ENCODE peak calls at places on chromosomes 13 and 19, in ten cellular contexts. U is gastrocnemius medialis, W is A549, R is K562, N is HepG2, X is GM12878, K is heart left ventricle, T is HCT116, J is upper lobe of left lung, E is right lobe of liver. Q is an unnamed sample.

GRCh38 chr19:9531933-9532332 is 6.5 kb downstream of the ZNF426 start:
- ATAC-seq in K (no peak), X (no peak), E (no peak), U (no peak), N (no peak), R (no peak), T (no peak), W (no peak), J (no peak), Q (no peak)

GRCh38 chr19:38033658-38034150 is 126.7 kb downstream of the SIPA1L3 start:
- ATAC-seq in K (no peak), N (no peak), E (peak; percentile 25), U (no peak), J (no peak), R (no peak), X (peak; percentile 94), W (no peak), T (no peak), Q (peak; percentile 25)

GRCh38 chr13:40132249-40132648 is 476.8 kb downstream of the COG6 start:
- ATAC-seq in U (no peak), J (no peak), K (no peak), E (no peak), R (no peak), X (no peak), W (no peak), T (no peak), N (no peak), Q (no peak)

GRCh38 chr19:18606281-18607221 is at the start of gene CRLF1:
- ATAC-seq in J (no peak), X (no peak), N (no peak), K (no peak), U (peak; percentile 27), R (no peak), W (no peak), T (peak; percentile 67), E (no peak), Q (peak; percentile 21)

GRCh38 chr19:55670280-55671053 is 4.6 kb upstream of the EPN1 start:
- ATAC-seq in T (no peak), J (peak; percentile 70), X (no peak), K (no peak), N (peak; percentile 20), U (no peak), R (no peak), E (no peak), W (peak; percentile 62), Q (no peak)

GRCh38 chr13:110123041-110123809 is 183.7 kb downstream of the COL4A1 start:
- ATAC-seq in W (no peak), N (no peak), U (no peak), K (no peak), J (no peak), T (no peak), X (no peak), E (no peak), R (no peak), Q (no peak)

GRCh38 chr13:45925151-45925550 is 73.6 kb upstream of the SIAH3 start:
- ATAC-seq in X (peak; percentile 24), R (peak; percentile 67), U (no peak), J (no peak), K (no peak), N (no peak), W (no peak), T (peak; percentile 58), E (no peak), Q (no peak)

GRCh38 chr13:40440990-40441820 is 225.2 kb downstream of the FOXO1 start:
- ATAC-seq in T (no peak), J (no peak), X (no peak), K (peak; percentile 78), U (peak; percentile 92), N (no peak), E (peak; percentile 75), W (no peak), R (no peak), Q (peak; percentile 71)

DNA sequence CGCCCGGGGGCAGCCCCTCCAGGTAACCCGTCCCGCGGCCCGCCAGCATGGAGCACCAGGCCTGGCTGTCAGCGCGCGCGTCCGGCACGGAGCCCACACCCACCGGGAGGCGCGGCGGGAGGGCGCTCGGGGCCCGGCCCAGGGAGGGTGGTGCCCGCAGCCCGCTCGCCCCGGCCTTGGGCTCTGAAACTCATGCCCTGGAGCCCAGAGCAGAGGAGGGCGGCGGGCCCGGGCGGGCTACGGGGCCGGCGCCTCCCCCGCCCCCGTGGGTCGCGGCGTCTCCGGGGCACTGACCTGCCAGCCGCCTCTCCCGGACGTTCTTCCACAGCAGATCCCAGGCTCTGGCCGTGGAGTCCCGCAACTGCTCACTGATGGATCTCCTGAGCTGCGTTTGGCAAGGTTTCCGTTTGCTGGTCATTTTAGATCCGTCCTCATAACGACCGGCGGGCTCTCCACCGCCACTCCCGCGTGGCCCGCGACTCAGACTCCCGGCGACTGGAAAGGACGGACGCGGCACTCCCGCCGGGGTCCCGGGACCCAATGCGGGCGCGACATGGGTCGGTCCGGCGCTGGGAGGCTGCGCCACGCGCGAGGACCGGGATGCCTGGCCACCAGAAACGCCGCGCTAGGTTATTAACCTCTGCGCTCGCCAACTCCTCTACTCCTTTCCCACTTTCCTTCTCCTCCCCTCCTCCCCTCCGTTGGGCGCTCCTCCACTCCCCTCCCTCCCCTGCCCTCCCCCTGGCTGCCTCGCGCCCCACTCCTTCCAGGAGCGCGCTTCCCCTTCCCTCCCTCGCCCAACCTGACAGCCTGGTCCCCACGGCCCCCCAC is 64.7 kb upstream of the STARD13 start:
- ATAC-seq in K (peak; percentile 61), U (peak; percentile 28), X (no peak), J (peak; percentile 78), R (no peak), T (peak; percentile 79), N (no peak), W (peak; percentile 87), E (peak; percentile 61), Q (peak; percentile 69)
- TF ChIP-seq POLR2A in K (no peak), U (peak; percentile 36), X (no peak), J (no peak), R (no peak), T (no peak), N (no peak), W (no peak), E (no peak), Q (peak; percentile 54)

DNA sequence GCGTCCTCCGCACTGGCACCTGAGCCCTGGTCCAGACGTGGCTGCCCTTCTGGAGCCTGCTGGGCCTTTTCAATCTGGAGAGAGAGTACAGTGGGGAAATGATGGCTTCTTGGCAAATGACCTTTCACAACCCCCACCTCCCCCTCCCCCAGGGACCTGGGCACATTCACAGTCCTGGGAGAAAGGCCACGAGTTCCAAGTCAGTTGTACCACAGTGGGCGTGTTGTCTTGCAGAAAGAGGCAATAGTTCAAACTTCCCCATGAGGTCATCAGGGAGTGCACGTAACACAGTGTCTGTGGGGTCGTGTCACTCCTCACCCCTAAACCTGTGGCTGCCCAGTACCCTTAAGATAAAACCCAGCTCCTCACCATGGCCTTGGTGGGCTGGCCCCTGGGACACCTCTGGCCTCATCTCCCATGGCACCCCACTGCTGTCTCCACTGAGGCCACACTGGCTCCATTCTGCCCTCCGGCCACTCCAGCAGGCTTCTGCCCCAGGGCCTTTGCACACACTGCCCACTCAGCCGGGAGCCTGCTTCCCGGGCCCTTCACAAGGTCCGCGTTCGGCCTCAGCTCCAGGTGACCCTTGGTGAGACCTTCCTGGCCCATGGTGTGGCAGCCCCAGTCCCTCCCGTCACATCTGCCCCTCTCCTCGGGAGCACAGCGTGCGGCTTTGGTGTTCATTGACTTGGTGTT is 13.3 kb downstream of the PLIN4 start:
- ATAC-seq in R (no peak), N (no peak), W (no peak), J (no peak), E (no peak), K (no peak), T (no peak), U (no peak), X (no peak), Q (no peak)
- H3K27ac ChIP-seq in R (no peak overlapping the region), N (no peak overlapping the region), W (no peak overlapping the region), J (no peak overlapping the region), E (no peak overlapping the region), K (no peak overlapping the region), T (no peak overlapping the region), U (peak overlapping the region; percentile 70), X (no peak overlapping the region), Q (peak overlapping the region; percentile 38)

GRCh38 chr19:45423033-45423588 is 606 bp downstream of the ERCC1 start:
- ATAC-seq in R (no peak), N (no peak), K (no peak), J (no peak), E (no peak), U (no peak), T (no peak), X (no peak), W (no peak), Q (no peak)

GRCh38 chr19:45421953-45422498 is 1.7 kb downstream of the ERCC1 start:
- ATAC-seq in K (no peak), T (no peak), X (no peak), N (no peak), R (no peak), E (no peak), W (no peak), J (no peak), U (no peak), Q (no peak)

GRCh38 chr19:45420871-45421270 is 2.8 kb downstream of the ERCC1 start:
- ATAC-seq in N (no peak), X (no peak), T (no peak), W (no peak), R (no peak), E (no peak), J (no peak), K (no peak), U (no peak), Q (no peak)

GRCh38 chr19:45423589-45424190 is at the start of gene ERCC1:
- ATAC-seq in R (peak; percentile 88), K (peak; percentile 87), T (peak; percentile 82), J (peak; percentile 95), X (peak; percentile 83), E (peak; percentile 92), N (peak; percentile 91), U (peak; percentile 73), W (peak; percentile 87), Q (peak; percentile 85)

DNA sequence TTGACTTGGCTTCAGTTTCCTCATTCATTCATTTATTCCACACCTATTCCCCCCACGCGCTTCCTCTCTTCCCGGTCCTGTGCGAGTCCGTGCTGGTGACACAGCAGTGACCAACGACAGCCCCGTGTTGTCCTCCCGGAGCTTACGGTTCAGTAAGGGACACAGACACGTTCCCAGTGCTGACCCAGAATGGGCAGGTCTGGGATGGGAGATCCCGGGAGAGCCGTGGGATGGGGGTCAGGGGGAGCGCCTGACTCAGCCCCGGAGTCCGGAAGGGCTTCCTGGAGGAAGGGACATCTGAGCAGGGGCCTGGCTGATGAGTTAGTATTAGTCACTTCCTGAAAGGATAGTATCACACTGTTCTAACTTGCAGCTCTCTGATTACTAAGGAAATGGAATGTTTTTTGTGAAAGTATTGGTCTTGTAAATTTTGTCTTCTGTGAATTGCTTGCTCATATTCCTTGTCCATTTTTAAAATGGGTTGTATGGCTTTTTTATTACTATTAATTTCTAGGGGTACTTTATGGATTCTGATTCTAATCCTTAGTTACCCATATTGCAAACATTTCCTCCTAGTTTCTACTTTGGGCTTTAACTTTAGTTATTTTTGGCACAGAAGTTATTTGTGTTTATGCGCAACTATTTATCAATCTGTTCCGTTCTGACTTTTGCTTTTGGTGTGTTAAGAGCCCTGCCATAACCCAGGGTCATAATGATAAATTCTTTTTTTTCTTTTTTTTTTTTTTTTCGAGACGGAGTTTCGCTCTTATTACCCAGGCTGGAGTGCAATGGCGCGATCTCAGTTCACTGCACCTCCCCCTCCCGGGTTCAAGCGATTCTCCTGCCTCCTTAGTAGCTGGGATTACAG is 708 bp upstream of the ERCC1 start:
- ATAC-seq in W (peak; percentile 80), K (peak; percentile 62), T (peak; percentile 66), N (peak; percentile 71), R (peak; percentile 73), J (peak; percentile 68), E (peak; percentile 41), U (peak; percentile 78), X (peak; percentile 42), Q (peak; percentile 48)
- TF ChIP-seq POLR2A in W (peak; percentile 62), K (no peak), T (no peak), N (no peak), R (peak; percentile 86), J (peak; percentile 26), E (peak; percentile 20), U (no peak), X (no peak), Q (no peak)

DNA sequence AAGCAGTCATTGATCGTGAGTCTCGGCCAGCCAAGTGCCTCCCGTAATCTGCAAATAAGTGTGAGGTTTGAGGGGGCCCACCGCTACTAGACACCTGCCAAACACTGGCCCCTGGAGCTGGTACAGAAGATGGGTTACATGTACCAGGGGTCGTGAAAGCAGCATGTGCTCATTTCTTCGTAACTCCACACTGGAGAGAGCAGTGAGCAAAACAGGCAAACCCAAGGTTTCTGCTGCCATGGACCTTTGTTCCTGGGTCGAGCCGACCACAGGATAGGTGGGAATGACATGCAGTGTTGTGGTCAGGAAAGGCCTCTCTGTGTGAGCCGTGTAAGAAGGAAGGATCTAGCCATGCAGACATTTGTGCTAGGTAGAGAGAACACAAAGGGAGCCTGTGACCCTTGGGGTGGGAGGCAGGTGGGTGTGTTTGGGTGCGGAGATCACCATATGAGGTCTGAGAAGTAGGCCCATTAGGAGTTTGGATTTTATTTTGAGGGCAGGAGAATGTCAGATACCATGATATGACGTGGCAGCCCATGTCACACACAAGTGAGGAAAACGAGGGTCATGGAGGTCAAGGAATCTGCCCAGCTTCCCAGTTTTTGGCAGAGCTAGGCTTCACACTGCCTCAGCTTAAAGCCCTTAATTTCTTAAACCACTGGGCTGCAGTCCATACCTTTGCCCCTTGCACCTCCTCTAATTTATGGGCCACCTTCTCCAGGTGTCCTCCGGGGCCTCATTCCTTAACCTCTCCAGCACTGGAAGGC is 915 bp downstream of the GTF3A start:
- ATAC-seq in R (peak; percentile 3), T (peak; percentile 1), K (no peak), W (peak; percentile 10), J (no peak), N (peak; percentile 47), U (peak; percentile 1), X (peak; percentile 12), E (peak; percentile 4), Q (no peak)
- H3K27ac ChIP-seq in R (peak overlapping the region; percentile 85), T (peak overlapping the region; percentile 82), K (peak overlapping the region; percentile 73), W (peak overlapping the region; percentile 97), J (peak overlapping the region; percentile 92), N (peak overlapping the region; percentile 77), U (peak overlapping the region; percentile 97), X (peak overlapping the region; percentile 81), E (peak overlapping the region; percentile 92), Q (peak overlapping the region; percentile 88)

Q was measured in gastroesophageal sphincter.